ENCODE peak calls at places on chromosomes 13 and 19, in four cellular contexts. One of them, this sample, is unnamed.

GRCh38 chr13:50840327-50840726 is 3.2 kb downstream of the DLEU7 start:
- DNase-seq in foreskin fibroblast: no peak
- DNase-seq in B cell: no peak
- DNase-seq in cardiac fibroblast: no peak
- DNase-seq in this sample: no peak

GRCh38 chr19:10020851-10021250 is 7.6 kb downstream of the RDH8 start:
- DNase-seq in cardiac fibroblast: no peak
- DNase-seq in B cell: no peak
- DNase-seq in foreskin fibroblast: no peak
- DNase-seq in this sample: no peak

GRCh38 chr13:111253334-111253872 is 67.0 kb upstream of the TEX29 start:
- DNase-seq in cardiac fibroblast: peak
- DNase-seq in foreskin fibroblast: peak
- DNase-seq in B cell: no peak
- DNase-seq in this sample: no peak

GRCh38 chr13:96672016-96672415 is 322.3 kb downstream of the OXGR1 start:
- DNase-seq in cardiac fibroblast: peak
- DNase-seq in B cell: no peak
- DNase-seq in foreskin fibroblast: no peak
- DNase-seq in this sample: no peak

GRCh38 chr19:45784096-45784495 is 1.8 kb upstream of the DMPK start:
- DNase-seq in cardiac fibroblast: no peak
- DNase-seq in B cell: no peak
- DNase-seq in foreskin fibroblast: no peak
- DNase-seq in this sample: no peak

GRCh38 chr19:48928164-48929005 is 5.1 kb upstream of the DHDH start:
- DNase-seq in cardiac fibroblast: no peak
- DNase-seq in foreskin fibroblast: no peak
- DNase-seq in B cell: no peak
- DNase-seq in this sample: no peak

GRCh38 chr19:15923702-15924101 is 10.6 kb downstream of the CYP4F11 start:
- DNase-seq in foreskin fibroblast: no peak
- DNase-seq in cardiac fibroblast: no peak
- DNase-seq in B cell: no peak
- DNase-seq in this sample: no peak

GRCh38 chr19:31347828-31348314 is 1.4 kb downstream of the TSHZ3 start:
- DNase-seq in cardiac fibroblast: peak
- DNase-seq in foreskin fibroblast: peak
- DNase-seq in B cell: no peak
- DNase-seq in this sample: no peak

GRCh38 chr13:23753523-23753922 is 135.7 kb downstream of the MIPEP start:
- DNase-seq in cardiac fibroblast: peak
- DNase-seq in foreskin fibroblast: peak
- DNase-seq in B cell: no peak
- DNase-seq in this sample: no peak

GRCh38 chr19:51777570-51778460 is 16.8 kb downstream of the FPR2 start:
- DNase-seq in foreskin fibroblast: peak
- DNase-seq in cardiac fibroblast: peak
- DNase-seq in B cell: peak
- DNase-seq in this sample: no peak

DNA sequence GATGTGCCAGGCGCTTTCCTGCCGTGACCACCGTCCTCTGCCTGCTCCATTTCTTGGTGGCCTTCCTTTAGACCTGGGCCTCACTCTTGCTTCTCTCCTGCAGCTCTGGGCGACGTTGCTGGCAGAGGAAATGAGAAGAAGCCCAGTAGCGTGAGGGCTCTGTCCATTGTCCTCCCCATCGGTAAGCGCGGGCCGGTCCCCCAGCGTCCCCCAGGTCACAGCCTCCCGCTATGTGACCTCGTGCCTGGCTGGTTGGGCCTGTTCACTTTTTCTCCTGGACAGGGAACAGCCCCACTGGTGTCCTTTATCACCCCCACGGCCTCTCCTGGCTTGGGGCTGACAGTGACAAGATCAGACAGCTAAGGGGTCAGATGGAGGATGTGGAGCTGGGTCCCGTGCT is 27.7 kb downstream of the SPC24 start:
- DNase-seq in B cell: no peak
- DNase-seq in cardiac fibroblast: no peak
- DNase-seq in foreskin fibroblast: no peak
- DNase-seq in this sample: no peak
- TF ChIP-seq CTCF in B cell: no peak
- TF ChIP-seq CTCF in cardiac fibroblast: no peak
- TF ChIP-seq CTCF in foreskin fibroblast: no peak
- TF ChIP-seq CTCF in this sample: no peak

GRCh38 chr13:43728411-43728810 is 58.4 kb downstream of the ENOX1 start:
- DNase-seq in B cell: no peak
- DNase-seq in cardiac fibroblast: peak
- DNase-seq in foreskin fibroblast: no peak
- DNase-seq in this sample: no peak
- TF ChIP-seq CTCF in B cell: no peak
- TF ChIP-seq CTCF in cardiac fibroblast: no peak
- TF ChIP-seq CTCF in foreskin fibroblast: no peak
- TF ChIP-seq CTCF in this sample: no peak

DNA sequence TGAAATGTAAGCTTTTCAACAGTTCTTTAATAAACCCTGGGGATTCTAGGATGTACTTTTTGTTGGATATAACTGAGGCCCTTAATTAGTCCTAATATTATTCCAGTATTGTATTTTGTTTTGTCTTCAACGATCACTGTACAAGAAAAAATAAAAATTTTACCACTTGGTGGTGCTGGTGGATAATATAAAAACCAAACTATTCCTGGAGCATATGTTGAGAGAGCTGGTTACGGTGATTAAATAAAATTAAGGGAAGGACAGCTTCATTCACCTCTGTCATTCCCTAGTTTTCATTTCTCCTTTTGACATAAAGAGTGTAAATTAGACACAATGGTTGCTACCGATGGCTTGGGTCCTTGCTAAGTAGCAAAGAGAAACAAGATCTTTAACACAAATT is 598.6 kb upstream of the PCDH20 start:
- DNase-seq in B cell: no peak
- DNase-seq in foreskin fibroblast: no peak
- DNase-seq in cardiac fibroblast: peak
- DNase-seq in this sample: no peak
- TF ChIP-seq CTCF in B cell: no peak
- TF ChIP-seq CTCF in foreskin fibroblast: no peak
- TF ChIP-seq CTCF in cardiac fibroblast: no peak
- TF ChIP-seq CTCF in this sample: no peak

GRCh38 chr19:40594657-40595077 is 6.5 kb upstream of the LTBP4 start:
- DNase-seq in cardiac fibroblast: peak
- DNase-seq in B cell: no peak
- DNase-seq in foreskin fibroblast: peak
- DNase-seq in this sample: no peak
- TF ChIP-seq CTCF in cardiac fibroblast: peak
- TF ChIP-seq CTCF in B cell: no peak
- TF ChIP-seq CTCF in foreskin fibroblast: no peak
- TF ChIP-seq CTCF in this sample: no peak

DNA sequence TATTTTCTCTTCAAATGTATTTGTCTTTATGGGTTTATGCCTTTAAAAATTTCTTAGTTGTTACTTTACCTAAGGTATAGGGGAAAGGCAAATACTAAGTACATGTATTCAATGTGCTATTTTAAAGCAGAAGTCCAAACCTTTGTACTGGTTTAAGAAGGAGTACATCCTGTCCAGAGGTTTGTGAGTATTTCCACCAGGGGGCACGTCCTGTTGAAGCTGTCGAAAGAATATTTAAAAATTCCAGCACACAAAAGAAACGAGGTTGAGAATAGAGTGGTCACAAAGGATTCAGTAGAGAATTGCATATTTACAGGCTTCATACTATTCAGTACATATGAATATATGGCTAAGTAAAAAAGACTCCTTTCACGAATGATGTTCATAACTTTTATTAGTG is 59.8 kb downstream of the URI1 start:
- DNase-seq in B cell: no peak
- DNase-seq in foreskin fibroblast: peak
- DNase-seq in cardiac fibroblast: peak
- DNase-seq in this sample: no peak
- TF ChIP-seq CTCF in B cell: no peak
- TF ChIP-seq CTCF in foreskin fibroblast: no peak
- TF ChIP-seq CTCF in cardiac fibroblast: peak
- TF ChIP-seq CTCF in this sample: no peak

GRCh38 chr19:42313096-42313839 is at the start of gene TMEM145:
- DNase-seq in B cell: no peak
- DNase-seq in cardiac fibroblast: peak
- DNase-seq in foreskin fibroblast: peak
- DNase-seq in this sample: no peak

GRCh38 chr19:42312370-42312769 is 739 bp upstream of the TMEM145 start:
- DNase-seq in B cell: no peak
- DNase-seq in cardiac fibroblast: no peak
- DNase-seq in foreskin fibroblast: no peak
- DNase-seq in this sample: no peak

GRCh38 chr19:42309686-42310085 is 3.4 kb upstream of the TMEM145 start:
- DNase-seq in B cell: no peak
- DNase-seq in foreskin fibroblast: no peak
- DNase-seq in cardiac fibroblast: no peak
- DNase-seq in this sample: no peak

GRCh38 chr19:42313840-42314755 is 989 bp downstream of the TMEM145 start:
- DNase-seq in B cell: no peak
- DNase-seq in foreskin fibroblast: no peak
- DNase-seq in cardiac fibroblast: no peak
- DNase-seq in this sample: no peak

DNA sequence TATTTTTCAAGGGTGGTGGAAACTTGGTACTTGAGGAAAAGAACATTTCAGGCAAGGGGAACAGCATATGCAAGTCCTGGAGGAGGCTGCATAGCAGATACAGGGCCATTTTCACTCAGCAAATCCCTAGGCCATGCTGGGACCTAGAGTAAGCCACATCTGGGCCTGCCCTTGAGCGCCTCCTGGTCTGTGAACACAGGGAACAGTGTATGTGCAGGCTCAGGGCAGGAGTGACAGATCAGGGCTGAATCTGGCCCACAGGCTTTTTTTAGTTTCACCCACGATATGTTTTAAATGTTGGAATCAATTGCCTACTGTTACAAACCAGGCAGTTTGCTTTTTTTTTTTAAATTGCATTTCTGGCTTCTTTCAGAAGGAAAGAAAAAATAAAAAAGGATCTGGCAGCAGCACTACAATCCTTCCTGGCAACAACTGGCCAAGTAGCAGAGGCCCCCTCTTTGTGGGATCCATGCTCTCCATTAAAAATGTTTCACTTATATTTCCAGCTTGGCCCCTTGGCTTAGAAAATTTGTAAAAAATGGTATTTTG is 1.4 kb upstream of the TMEM145 start:
- DNase-seq in B cell: no peak
- DNase-seq in foreskin fibroblast: peak
- DNase-seq in cardiac fibroblast: peak
- DNase-seq in this sample: no peak
- TF ChIP-seq CTCF in B cell: no peak
- TF ChIP-seq CTCF in foreskin fibroblast: no peak
- TF ChIP-seq CTCF in cardiac fibroblast: peak
- TF ChIP-seq CTCF in this sample: no peak

GRCh38 chr19:18140473-18140872 is 12.5 kb upstream of the PIK3R2 start:
- DNase-seq in cardiac fibroblast: no peak
- DNase-seq in B cell: no peak
- DNase-seq in foreskin fibroblast: no peak
- DNase-seq in this sample: no peak

GRCh38 chr19:18137242-18137641 is 15.7 kb upstream of the PIK3R2 start:
- DNase-seq in B cell: no peak
- DNase-seq in foreskin fibroblast: no peak
- DNase-seq in cardiac fibroblast: no peak
- DNase-seq in this sample: no peak

GRCh38 chr19:18131841-18132596 is 20.9 kb upstream of the PIK3R2 start:
- DNase-seq in cardiac fibroblast: no peak
- DNase-seq in foreskin fibroblast: no peak
- DNase-seq in B cell: no peak
- DNase-seq in this sample: no peak

GRCh38 chr19:18141031-18141430 is 11.9 kb upstream of the PIK3R2 start:
- DNase-seq in B cell: no peak
- DNase-seq in cardiac fibroblast: peak
- DNase-seq in foreskin fibroblast: peak
- DNase-seq in this sample: no peak

GRCh38 chr19:18135712-18136584 is 17.0 kb upstream of the PIK3R2 start:
- DNase-seq in B cell: no peak
- DNase-seq in cardiac fibroblast: no peak
- DNase-seq in foreskin fibroblast: no peak
- DNase-seq in this sample: no peak
- TF ChIP-seq CTCF in B cell: no peak
- TF ChIP-seq CTCF in cardiac fibroblast: no peak
- TF ChIP-seq CTCF in foreskin fibroblast: no peak
- TF ChIP-seq CTCF in this sample: no peak

GRCh38 chr19:11203194-11204075 is 6.1 kb upstream of the KANK2 start:
- DNase-seq in cardiac fibroblast: peak
- DNase-seq in foreskin fibroblast: peak
- DNase-seq in B cell: peak
- DNase-seq in this sample: no peak

GRCh38 chr19:11205939-11206570 is 8.7 kb upstream of the KANK2 start:
- DNase-seq in foreskin fibroblast: no peak
- DNase-seq in cardiac fibroblast: no peak
- DNase-seq in B cell: peak
- DNase-seq in this sample: no peak

GRCh38 chr19:11202488-11203193 is 5.3 kb upstream of the KANK2 start:
- DNase-seq in foreskin fibroblast: no peak
- DNase-seq in cardiac fibroblast: no peak
- DNase-seq in B cell: no peak
- DNase-seq in this sample: no peak

GRCh38 chr19:11204943-11205349 is 7.6 kb upstream of the KANK2 start:
- DNase-seq in cardiac fibroblast: no peak
- DNase-seq in foreskin fibroblast: peak
- DNase-seq in B cell: no peak
- DNase-seq in this sample: no peak

DNA sequence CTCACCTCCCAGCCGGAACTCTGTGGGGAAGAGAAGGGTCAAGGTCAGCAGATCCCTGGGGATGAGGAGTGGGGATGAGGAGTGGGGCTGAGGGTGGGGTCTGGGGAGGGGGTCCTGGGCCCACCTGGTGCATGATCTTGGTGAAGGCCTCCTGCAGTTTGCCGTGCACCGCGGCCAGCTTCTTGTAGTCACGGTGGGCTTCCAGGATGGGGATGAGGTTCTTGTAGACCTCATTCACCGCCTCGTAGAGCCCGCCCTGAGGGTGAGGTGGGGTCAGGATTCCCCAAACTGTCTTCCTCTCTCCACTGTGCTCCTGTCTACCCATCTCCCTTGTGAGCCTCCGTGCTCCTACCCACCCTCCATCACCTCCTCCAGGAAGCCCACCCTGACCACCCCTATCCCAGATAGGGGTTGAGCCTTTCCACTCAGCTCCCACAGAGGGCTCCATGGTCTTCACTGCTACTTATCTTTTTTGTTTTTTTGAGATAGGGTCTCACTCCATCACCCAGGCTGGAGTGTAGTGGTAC is 6.8 kb upstream of the KANK2 start:
- DNase-seq in foreskin fibroblast: no peak
- DNase-seq in cardiac fibroblast: no peak
- DNase-seq in B cell: no peak
- DNase-seq in this sample: no peak
- TF ChIP-seq CTCF in foreskin fibroblast: no peak
- TF ChIP-seq CTCF in cardiac fibroblast: no peak
- TF ChIP-seq CTCF in B cell: peak
- TF ChIP-seq CTCF in this sample: peak

GRCh38 chr19:5623397-5624153 is 692 bp downstream of the SAFB start:
- DNase-seq in cardiac fibroblast: no peak
- DNase-seq in B cell: no peak
- DNase-seq in foreskin fibroblast: peak
- DNase-seq in this sample: no peak
- TF ChIP-seq CTCF in cardiac fibroblast: no peak
- TF ChIP-seq CTCF in B cell: no peak
- TF ChIP-seq CTCF in foreskin fibroblast: no peak
- TF ChIP-seq CTCF in this sample: no peak